ENCODE peak calls at places on chromosomes 16 and 17, in nine cellular contexts. One of them, this sample, is unnamed.

GRCh38 chr17:18185832-18186231 is 2.2 kb downstream of the ALKBH5 start:
- DNase-seq in H54: no peak
- DNase-seq in right lobe of liver: no peak
- DNase-seq in A549: no peak
- DNase-seq in stomach: no peak
- DNase-seq in GM12891: no peak
- DNase-seq in heart left ventricle: no peak
- DNase-seq in ovary: no peak
- DNase-seq in breast epithelium: no peak
- DNase-seq in this sample: no peak

GRCh38 chr17:76077582-76078110 is 1.3 kb upstream of the ZACN start:
- DNase-seq in H54: no peak
- DNase-seq in right lobe of liver: no peak
- DNase-seq in A549: peak
- DNase-seq in stomach: no peak
- DNase-seq in GM12891: peak
- DNase-seq in heart left ventricle: no peak
- DNase-seq in ovary: no peak
- DNase-seq in breast epithelium: no peak
- DNase-seq in this sample: no peak

GRCh38 chr17:60145006-60145935 is 4.5 kb upstream of the CA4 start:
- DNase-seq in H54: no peak
- DNase-seq in right lobe of liver: no peak
- DNase-seq in A549: no peak
- DNase-seq in stomach: no peak
- DNase-seq in GM12891: no peak
- DNase-seq in heart left ventricle: peak
- DNase-seq in ovary: no peak
- DNase-seq in breast epithelium: no peak
- DNase-seq in this sample: no peak

GRCh38 chr17:83081561-83082201 is 2.3 kb downstream of the METRNL start:
- DNase-seq in H54: no peak
- DNase-seq in right lobe of liver: no peak
- DNase-seq in A549: no peak
- DNase-seq in stomach: peak
- DNase-seq in GM12891: no peak
- DNase-seq in heart left ventricle: no peak
- DNase-seq in ovary: no peak
- DNase-seq in breast epithelium: no peak
- DNase-seq in this sample: peak

GRCh38 chr17:10668771-10669170 is 11.7 kb upstream of the MYH3 start:
- DNase-seq in H54: peak
- DNase-seq in right lobe of liver: no peak
- DNase-seq in A549: no peak
- DNase-seq in stomach: no peak
- DNase-seq in GM12891: no peak
- DNase-seq in heart left ventricle: no peak
- DNase-seq in ovary: no peak
- DNase-seq in breast epithelium: no peak
- DNase-seq in this sample: no peak

GRCh38 chr16:1990336-1991134 is 765 bp downstream of the SYNGR3 start:
- DNase-seq in H54: no peak
- DNase-seq in right lobe of liver: no peak
- DNase-seq in A549: no peak
- DNase-seq in stomach: peak
- DNase-seq in GM12891: no peak
- DNase-seq in heart left ventricle: no peak
- DNase-seq in ovary: no peak
- DNase-seq in breast epithelium: no peak
- DNase-seq in this sample: no peak

GRCh38 chr17:74324521-74324920 is 1.5 kb upstream of the KIF19 start:
- DNase-seq in H54: no peak
- DNase-seq in right lobe of liver: no peak
- DNase-seq in A549: no peak
- DNase-seq in stomach: no peak
- DNase-seq in GM12891: no peak
- DNase-seq in heart left ventricle: no peak
- DNase-seq in ovary: no peak
- DNase-seq in breast epithelium: no peak
- DNase-seq in this sample: no peak

GRCh38 chr17:65772989-65773388 is 211.5 kb upstream of the AXIN2 start:
- DNase-seq in H54: no peak
- DNase-seq in right lobe of liver: no peak
- DNase-seq in A549: no peak
- DNase-seq in stomach: no peak
- DNase-seq in GM12891: no peak
- DNase-seq in heart left ventricle: no peak
- DNase-seq in ovary: no peak
- DNase-seq in breast epithelium: no peak
- DNase-seq in this sample: no peak

GRCh38 chr16:2224183-2224486 is 744 bp downstream of the E4F1 start:
- DNase-seq in H54: no peak
- DNase-seq in right lobe of liver: no peak
- DNase-seq in A549: no peak
- DNase-seq in stomach: no peak
- DNase-seq in GM12891: no peak
- DNase-seq in heart left ventricle: no peak
- DNase-seq in ovary: no peak
- DNase-seq in breast epithelium: no peak
- DNase-seq in this sample: no peak

GRCh38 chr17:56786989-56787482 is 46.7 kb downstream of the C17orf67 start:
- DNase-seq in H54: peak
- DNase-seq in right lobe of liver: no peak
- DNase-seq in A549: peak
- DNase-seq in stomach: no peak
- DNase-seq in GM12891: no peak
- DNase-seq in heart left ventricle: no peak
- DNase-seq in ovary: no peak
- DNase-seq in breast epithelium: peak
- DNase-seq in this sample: peak

GRCh38 chr16:76106647-76107046 is 170.6 kb upstream of the CNTNAP4 start:
- DNase-seq in H54: no peak
- DNase-seq in right lobe of liver: no peak
- DNase-seq in A549: no peak
- DNase-seq in stomach: no peak
- DNase-seq in GM12891: no peak
- DNase-seq in heart left ventricle: no peak
- DNase-seq in ovary: no peak
- DNase-seq in breast epithelium: no peak
- DNase-seq in this sample: no peak

GRCh38 chr17:42284020-42284369 is 4.3 kb upstream of the STAT5A start:
- DNase-seq in H54: no peak
- DNase-seq in right lobe of liver: no peak
- DNase-seq in A549: no peak
- DNase-seq in stomach: no peak
- DNase-seq in GM12891: no peak
- DNase-seq in heart left ventricle: no peak
- DNase-seq in ovary: peak
- DNase-seq in breast epithelium: no peak
- DNase-seq in this sample: no peak
- TF ChIP-seq POLR2A in H54: no peak
- TF ChIP-seq POLR2A in right lobe of liver: no peak
- TF ChIP-seq POLR2A in A549: no peak
- TF ChIP-seq POLR2A in stomach: no peak
- TF ChIP-seq POLR2A in GM12891: no peak
- TF ChIP-seq POLR2A in heart left ventricle: no peak
- TF ChIP-seq POLR2A in ovary: no peak
- TF ChIP-seq POLR2A in breast epithelium: no peak
- TF ChIP-seq POLR2A in this sample: no peak

GRCh38 chr17:2027528-2028233 is 2.3 kb upstream of the DPH1 start:
- DNase-seq in H54: no peak
- DNase-seq in right lobe of liver: no peak
- DNase-seq in A549: no peak
- DNase-seq in stomach: no peak
- DNase-seq in GM12891: no peak
- DNase-seq in heart left ventricle: no peak
- DNase-seq in ovary: no peak
- DNase-seq in breast epithelium: no peak
- DNase-seq in this sample: no peak
- TF ChIP-seq POLR2A in H54: no peak
- TF ChIP-seq POLR2A in right lobe of liver: no peak
- TF ChIP-seq POLR2A in A549: no peak
- TF ChIP-seq POLR2A in stomach: no peak
- TF ChIP-seq POLR2A in GM12891: no peak
- TF ChIP-seq POLR2A in heart left ventricle: no peak
- TF ChIP-seq POLR2A in ovary: no peak
- TF ChIP-seq POLR2A in breast epithelium: no peak
- TF ChIP-seq POLR2A in this sample: no peak

GRCh38 chr16:19523559-19524355 is at the start of gene CCP110:
- DNase-seq in H54: peak
- DNase-seq in right lobe of liver: peak
- DNase-seq in A549: peak
- DNase-seq in stomach: peak
- DNase-seq in GM12891: peak
- DNase-seq in heart left ventricle: peak
- DNase-seq in ovary: peak
- DNase-seq in breast epithelium: peak
- DNase-seq in this sample: peak
- TF ChIP-seq POLR2A in H54: peak
- TF ChIP-seq POLR2A in right lobe of liver: peak
- TF ChIP-seq POLR2A in A549: peak
- TF ChIP-seq POLR2A in stomach: no peak
- TF ChIP-seq POLR2A in GM12891: peak
- TF ChIP-seq POLR2A in heart left ventricle: peak
- TF ChIP-seq POLR2A in ovary: peak
- TF ChIP-seq POLR2A in breast epithelium: peak
- TF ChIP-seq POLR2A in this sample: no peak

GRCh38 chr17:35117984-35118383 is 1.7 kb downstream of the RAD51D start:
- DNase-seq in H54: no peak
- DNase-seq in right lobe of liver: no peak
- DNase-seq in A549: no peak
- DNase-seq in stomach: no peak
- DNase-seq in GM12891: no peak
- DNase-seq in heart left ventricle: no peak
- DNase-seq in ovary: no peak
- DNase-seq in breast epithelium: no peak
- DNase-seq in this sample: no peak

GRCh38 chr17:35116845-35117244 is 2.8 kb downstream of the RAD51D start:
- DNase-seq in H54: no peak
- DNase-seq in right lobe of liver: no peak
- DNase-seq in A549: no peak
- DNase-seq in stomach: no peak
- DNase-seq in GM12891: no peak
- DNase-seq in heart left ventricle: no peak
- DNase-seq in ovary: no peak
- DNase-seq in breast epithelium: no peak
- DNase-seq in this sample: no peak

GRCh38 chr17:35121315-35121714 is at the start of gene FNDC8:
- DNase-seq in H54: no peak
- DNase-seq in right lobe of liver: no peak
- DNase-seq in A549: no peak
- DNase-seq in stomach: no peak
- DNase-seq in GM12891: no peak
- DNase-seq in heart left ventricle: no peak
- DNase-seq in ovary: no peak
- DNase-seq in breast epithelium: no peak
- DNase-seq in this sample: no peak

DNA sequence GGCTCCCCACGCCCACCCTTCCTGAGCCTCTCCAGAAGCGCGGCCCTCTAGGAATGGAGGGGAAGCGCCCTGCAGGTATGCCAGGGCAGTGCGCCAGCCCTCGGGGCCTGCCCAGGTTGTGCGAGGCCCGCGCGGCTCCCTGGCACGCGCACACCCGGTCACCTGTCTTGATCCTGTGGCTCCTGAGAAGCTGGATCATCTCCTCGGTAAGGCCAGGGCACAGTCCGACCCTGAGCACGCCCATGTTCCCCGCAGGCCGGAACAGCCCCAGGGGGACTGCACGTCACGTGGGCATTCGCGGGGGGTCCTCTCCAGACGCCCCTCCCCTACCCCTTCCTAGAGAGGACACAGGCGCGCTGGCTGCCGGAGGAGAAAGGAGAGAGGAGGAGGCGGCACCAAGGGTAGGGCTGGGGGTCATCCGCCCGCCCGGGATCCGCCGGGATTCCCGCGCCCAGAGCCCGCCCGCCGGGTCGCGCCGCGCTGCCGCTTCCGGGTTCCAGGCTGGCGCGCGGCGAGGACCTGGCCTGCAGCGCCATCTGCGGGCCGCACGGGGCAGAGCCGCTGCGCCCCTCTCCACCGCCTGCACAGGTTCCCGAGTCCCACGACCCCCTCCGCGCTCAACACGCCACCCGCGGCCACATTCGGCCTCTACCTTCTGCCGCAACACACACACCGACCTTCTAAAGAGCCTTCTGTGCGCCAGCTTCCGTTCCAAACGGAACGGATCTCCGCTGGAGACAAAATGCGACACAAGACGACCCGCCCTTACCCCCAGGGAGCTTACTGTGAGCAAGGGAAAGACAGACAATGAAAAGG is at the start of gene RAD51D:
- DNase-seq in H54: peak
- DNase-seq in right lobe of liver: peak
- DNase-seq in A549: peak
- DNase-seq in stomach: peak
- DNase-seq in GM12891: peak
- DNase-seq in heart left ventricle: peak
- DNase-seq in ovary: peak
- DNase-seq in breast epithelium: peak
- DNase-seq in this sample: peak
- TF ChIP-seq POLR2A in H54: peak
- TF ChIP-seq POLR2A in right lobe of liver: peak
- TF ChIP-seq POLR2A in A549: peak
- TF ChIP-seq POLR2A in stomach: no peak
- TF ChIP-seq POLR2A in GM12891: peak
- TF ChIP-seq POLR2A in heart left ventricle: peak
- TF ChIP-seq POLR2A in ovary: peak
- TF ChIP-seq POLR2A in breast epithelium: no peak
- TF ChIP-seq POLR2A in this sample: no peak

DNA sequence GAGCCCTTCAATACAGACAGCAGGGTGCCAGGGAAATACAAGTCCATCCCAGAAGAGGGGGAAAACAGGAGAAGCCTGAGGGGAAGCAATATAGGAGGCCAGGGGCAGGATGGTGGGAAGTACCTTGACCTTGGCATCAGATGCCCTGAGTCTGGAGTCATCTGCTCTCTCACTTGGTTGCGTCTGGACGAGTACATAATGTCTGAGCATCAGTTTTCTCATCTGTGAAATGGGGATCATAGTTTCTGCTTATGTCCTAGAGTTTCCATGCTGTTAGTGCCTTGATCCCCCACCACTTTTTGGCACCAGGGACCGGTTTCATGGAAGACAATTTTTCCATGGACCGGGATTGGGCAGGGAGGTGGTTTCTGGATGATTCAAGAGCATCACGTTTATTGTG is 2.3 kb downstream of the STAT5A start:
- DNase-seq in H54: no peak
- DNase-seq in right lobe of liver: no peak
- DNase-seq in A549: no peak
- DNase-seq in stomach: no peak
- DNase-seq in GM12891: no peak
- DNase-seq in heart left ventricle: no peak
- DNase-seq in ovary: no peak
- DNase-seq in breast epithelium: no peak
- DNase-seq in this sample: no peak
- TF ChIP-seq POLR2A in H54: no peak
- TF ChIP-seq POLR2A in right lobe of liver: no peak
- TF ChIP-seq POLR2A in A549: no peak
- TF ChIP-seq POLR2A in stomach: no peak
- TF ChIP-seq POLR2A in GM12891: no peak
- TF ChIP-seq POLR2A in heart left ventricle: no peak
- TF ChIP-seq POLR2A in ovary: no peak
- TF ChIP-seq POLR2A in breast epithelium: no peak
- TF ChIP-seq POLR2A in this sample: no peak

GRCh38 chr16:11416228-11417001 is 71.2 kb downstream of the RMI2 start:
- DNase-seq in H54: no peak
- DNase-seq in right lobe of liver: no peak
- DNase-seq in A549: no peak
- DNase-seq in stomach: no peak
- DNase-seq in GM12891: no peak
- DNase-seq in heart left ventricle: no peak
- DNase-seq in ovary: no peak
- DNase-seq in breast epithelium: no peak
- DNase-seq in this sample: no peak
- TF ChIP-seq POLR2A in H54: no peak
- TF ChIP-seq POLR2A in right lobe of liver: no peak
- TF ChIP-seq POLR2A in A549: no peak
- TF ChIP-seq POLR2A in stomach: no peak
- TF ChIP-seq POLR2A in GM12891: no peak
- TF ChIP-seq POLR2A in heart left ventricle: no peak
- TF ChIP-seq POLR2A in ovary: no peak
- TF ChIP-seq POLR2A in breast epithelium: no peak
- TF ChIP-seq POLR2A in this sample: no peak